ENCODE peak calls at places on chromosome X, in ten cellular contexts. U, X, P, S, D, C, H, B, Q and T are unnamed samples.

GRCh38 chrX:7108995-7109634 is 38.4 kb upstream of the STS start:
- DNase-seq in U (no peak), X (peak), P (no peak), S (no peak), D (no peak), C (peak), H (no peak), B (no peak), Q (no peak), T (no peak)

GRCh38 chrX:34848281-34848680 is 94.3 kb upstream of the FAM47B start:
- DNase-seq in U (no peak), X (peak), P (no peak), S (no peak), D (no peak), C (peak), H (no peak), B (no peak), Q (no peak), T (no peak)

GRCh38 chrX:12891915-12892506 is 14.4 kb upstream of the TLR8 start:
- DNase-seq in U (no peak), X (no peak), P (no peak), S (no peak), D (no peak), C (no peak), H (no peak), B (no peak), Q (no peak), T (no peak)

GRCh38 chrX:9786839-9787635 is 808 bp downstream of the SHROOM2 start:
- DNase-seq in U (no peak), X (no peak), P (no peak), S (no peak), D (peak), C (no peak), H (no peak), B (no peak), Q (no peak), T (no peak)

GRCh38 chrX:1389181-1389992 is 2.5 kb downstream of the SLC25A6 start:
- DNase-seq in U (peak), X (no peak), P (no peak), S (peak), D (peak), C (no peak), H (peak), B (no peak), Q (no peak), T (no peak)

GRCh38 chrX:72347366-72347765 is 41.7 kb upstream of the CITED1 start:
- DNase-seq in U (no peak), X (no peak), P (no peak), S (no peak), D (peak), C (peak), H (no peak), B (no peak), Q (no peak), T (no peak)

GRCh38 chrX:132651411-132652086 is 162.7 kb upstream of the MBNL3 start:
- DNase-seq in U (no peak), X (peak), P (no peak), S (no peak), D (no peak), C (no peak), H (no peak), B (no peak), Q (no peak), T (no peak)

GRCh38 chrX:54357414-54358377 is at the start of gene WNK3:
- DNase-seq in U (no peak), X (peak), P (peak), S (peak), D (peak), C (peak), H (peak), B (peak), Q (peak), T (peak)

GRCh38 chrX:109863811-109864210 is 130.8 kb upstream of the ACSL4 start:
- DNase-seq in U (no peak), X (no peak), P (no peak), S (no peak), D (no peak), C (no peak), H (no peak), B (no peak), Q (no peak), T (no peak)

GRCh38 chrX:119755981-119756533 is 2.3 kb upstream of the SOWAHD start:
- DNase-seq in U (peak), X (no peak), P (no peak), S (no peak), D (peak), C (no peak), H (no peak), B (peak), Q (no peak), T (no peak)

GRCh38 chrX:74423289-74423985 is 2.1 kb downstream of the SLC16A2 start:
- DNase-seq in U (no peak), X (no peak), P (no peak), S (no peak), D (no peak), C (no peak), H (no peak), B (no peak), Q (no peak), T (no peak)

GRCh38 chrX:69189972-69190371 is 24.7 kb upstream of the PJA1 start:
- DNase-seq in U (no peak), X (no peak), P (no peak), S (peak), D (peak), C (peak), H (no peak), B (no peak), Q (no peak), T (peak)

GRCh38 chrX:13260598-13260997 is 59.3 kb downstream of the ATXN3L start:
- DNase-seq in U (no peak), X (no peak), P (no peak), S (no peak), D (no peak), C (no peak), H (no peak), B (no peak), Q (no peak), T (no peak)

GRCh38 chrX:132271330-132271729 is 52.1 kb upstream of the RAP2C start:
- DNase-seq in U (no peak), X (no peak), P (no peak), S (no peak), D (no peak), C (no peak), H (no peak), B (no peak), Q (no peak), T (no peak)

GRCh38 chrX:120625366-120625765 is 4.5 kb downstream of the C1GALT1C1 start:
- DNase-seq in U (no peak), X (no peak), P (no peak), S (no peak), D (no peak), C (peak), H (no peak), B (no peak), Q (no peak), T (no peak)

DNA sequence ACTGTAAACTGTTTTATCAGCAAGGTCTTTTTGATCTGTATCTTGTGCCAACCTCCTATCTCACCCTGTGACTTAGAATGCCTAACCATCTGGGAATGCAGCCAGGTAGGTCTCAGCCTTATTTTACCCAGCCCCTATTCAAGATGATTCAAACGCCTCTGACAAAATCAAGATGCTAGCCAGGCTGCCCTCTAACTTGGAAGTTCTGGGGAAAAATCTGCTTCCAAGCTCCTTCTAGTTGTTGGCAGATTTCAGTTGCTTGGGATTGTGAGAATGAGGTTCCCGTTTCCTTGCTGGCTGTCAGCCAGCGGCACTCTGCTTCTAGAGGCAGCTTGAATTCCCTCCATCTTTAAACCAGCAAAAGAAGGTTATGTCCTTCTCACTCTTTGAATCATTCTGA is 34.7 kb downstream of the LUZP4 start:
- DNase-seq in U (no peak), X (peak), P (no peak), S (no peak), D (peak), C (peak), H (no peak), B (no peak), Q (no peak), T (no peak)
- H3K27ac ChIP-seq in U (no peak), X (no peak), P (no peak), S (no peak), D (no peak), C (no peak), H (no peak), B (no peak), Q (no peak), T (no peak)

GRCh38 chrX:129956765-129957164 is 25.7 kb upstream of the BCORL1 start:
- DNase-seq in U (no peak), X (no peak), P (no peak), S (no peak), D (no peak), C (no peak), H (no peak), B (no peak), Q (no peak), T (no peak)
- H3K4me3 ChIP-seq in U (peak), X (peak), P (peak), S (peak), D (peak), C (peak), H (peak), B (no peak), Q (peak), T (peak)

DNA sequence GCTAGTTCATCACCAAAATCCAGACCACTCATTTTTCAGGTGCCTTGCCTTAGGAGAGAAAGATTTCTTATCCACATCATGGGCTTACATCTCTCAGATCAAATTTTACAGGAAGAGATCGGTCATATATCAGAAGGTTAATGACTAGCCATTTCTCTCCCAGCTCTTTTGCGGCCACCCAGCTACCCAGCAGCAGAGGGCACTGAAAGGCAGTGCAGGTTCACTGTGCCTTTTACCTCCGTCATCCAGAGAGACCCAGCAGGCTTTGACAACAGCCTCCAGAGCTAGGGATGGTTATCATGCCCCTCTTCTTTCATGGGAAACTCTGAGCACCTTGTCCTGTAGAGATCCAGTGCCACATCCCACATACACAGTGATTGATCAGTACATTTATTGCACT is 384.8 kb downstream of the AFF2 start:
- DNase-seq in U (no peak), X (no peak), P (no peak), S (no peak), D (no peak), C (no peak), H (no peak), B (no peak), Q (no peak), T (no peak)
- TF ChIP-seq CTCF in U (no peak), X (no peak), P (no peak), S (no peak), D (no peak), C (no peak), H (no peak), B (no peak), Q (no peak), T (no peak)

DNA sequence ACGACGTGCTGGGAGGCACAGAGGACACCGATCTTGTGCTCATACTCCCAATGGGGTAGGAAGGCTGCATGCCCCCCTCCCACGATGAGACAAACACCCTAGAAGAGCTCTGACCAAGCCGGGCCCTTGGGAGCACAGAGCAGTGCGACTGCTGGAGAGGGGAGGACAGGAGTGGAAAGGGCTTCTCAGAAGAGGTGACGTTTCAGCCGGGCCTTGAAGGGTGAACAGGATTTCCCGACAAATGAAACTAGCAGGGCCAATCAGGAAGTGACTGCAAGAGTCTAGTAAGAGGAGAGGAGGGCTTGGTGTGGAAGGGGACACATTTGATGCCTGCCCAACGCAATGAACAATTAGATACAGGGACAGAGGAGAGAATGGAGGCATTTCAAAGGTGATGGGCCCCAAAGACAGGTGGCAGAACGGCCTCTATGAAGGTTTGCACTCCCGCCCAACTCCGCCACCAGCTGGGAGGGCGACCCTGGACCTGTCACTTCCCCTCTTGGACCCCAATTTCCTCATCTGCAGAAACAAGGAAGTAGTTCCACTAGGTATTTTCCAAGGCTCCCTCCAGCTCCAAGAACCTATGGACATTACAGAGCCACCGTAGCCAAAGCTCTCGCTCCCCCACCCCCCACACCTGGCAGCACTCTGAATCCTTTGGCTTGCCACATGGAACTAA is 3.9 kb downstream of the HCFC1 start:
- DNase-seq in U (peak), X (no peak), P (no peak), S (no peak), D (no peak), C (no peak), H (no peak), B (peak), Q (no peak), T (no peak)
- H3K27ac ChIP-seq in U (peak), X (peak), P (peak), S (peak), D (no peak), C (no peak), H (peak), B (peak), Q (no peak), T (peak)

GRCh38 chrX:107935200-107935599 is 47.0 kb downstream of the TEX13B start:
- DNase-seq in U (no peak), X (peak), P (no peak), S (no peak), D (no peak), C (peak), H (no peak), B (no peak), Q (no peak), T (no peak)
- H3K4me3 ChIP-seq in U (peak), X (peak), P (no peak), S (no peak), D (no peak), C (no peak), H (peak), B (no peak), Q (peak), T (no peak)

DNA sequence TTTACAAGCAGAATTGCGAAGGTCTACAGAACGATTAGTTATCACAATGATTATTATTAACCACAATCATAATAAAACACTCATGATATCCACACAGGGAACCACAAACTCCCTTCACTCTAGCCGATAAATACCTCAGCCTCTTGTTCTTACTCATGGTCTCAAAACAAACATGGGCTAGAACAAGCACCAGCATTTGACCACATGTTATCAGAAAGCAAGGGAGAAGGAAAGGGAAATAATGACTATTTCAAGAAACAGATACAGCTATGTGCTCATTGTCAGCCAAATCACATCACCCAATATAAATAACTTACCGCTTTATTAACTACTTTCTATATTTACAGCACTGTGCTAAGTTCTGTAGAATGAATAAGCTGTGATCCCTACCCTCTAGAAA is 663.2 kb upstream of the HTR2C start:
- DNase-seq in U (no peak), X (peak), P (no peak), S (no peak), D (no peak), C (peak), H (no peak), B (no peak), Q (no peak), T (no peak)
- TF ChIP-seq CTCF in U (no peak), X (no peak), P (no peak), S (no peak), D (no peak), C (no peak), H (no peak), B (no peak), Q (no peak), T (no peak)

GRCh38 chrX:16113978-16114554 is 9.3 kb upstream of the GRPR start:
- DNase-seq in U (no peak), X (no peak), P (no peak), S (no peak), D (no peak), C (peak), H (no peak), B (no peak), Q (no peak), T (no peak)
- H3K27ac ChIP-seq in U (no peak), X (peak), P (no peak), S (no peak), D (no peak), C (no peak), H (no peak), B (no peak), Q (no peak), T (no peak)